ENCODE peak calls at places on chromosomes 11 and 22, in four cellular contexts. T is A549, S is body of pancreas, E is pancreas. P is an unnamed sample.

GRCh38 chr11:65496304-65497140 is 2.3 kb upstream of the MALAT1 start:
- DNase-seq in E (no peak), T (no peak), S (no peak), P (peak)

GRCh38 chr11:83007909-83008580 is 63.7 kb downstream of the RAB30 start:
- DNase-seq in S (peak), T (no peak), E (peak), P (peak)

GRCh38 chr11:61602775-61603569 is 22.1 kb upstream of the SYT7 start:
- DNase-seq in S (peak), T (no peak), E (peak), P (peak)

GRCh38 chr11:73296501-73297230 is 11.4 kb upstream of the ARHGEF17 start:
- DNase-seq in E (no peak), S (no peak), T (no peak), P (no peak)

GRCh38 chr11:116835042-116835772 is 2.2 kb downstream of the APOA1 start:
- DNase-seq in T (no peak), E (peak), S (no peak), P (peak)

GRCh38 chr22:47287516-47287915 is 525.1 kb downstream of the TBC1D22A start:
- DNase-seq in E (peak), T (no peak), S (peak), P (no peak)

GRCh38 chr11:44116433-44116832 is 21.0 kb downstream of the EXT2 start:
- DNase-seq in E (no peak), T (no peak), S (peak), P (no peak)

GRCh38 chr11:131864205-131864604 is 493.8 kb downstream of the NTM start:
- DNase-seq in E (no peak), T (no peak), S (no peak), P (no peak)

GRCh38 chr11:60064115-60064514 is 7.7 kb downstream of the MS4A3 start:
- DNase-seq in E (no peak), S (no peak), T (no peak), P (no peak)

GRCh38 chr11:10627306-10627705 is 58.8 kb upstream of the LYVE1 start:
- DNase-seq in S (no peak), T (no peak), E (no peak), P (no peak)

GRCh38 chr11:127675602-127676001 is 675.0 kb upstream of the KIRREL3 start:
- DNase-seq in S (peak), T (no peak), E (no peak), P (no peak)

GRCh38 chr11:64893194-64894069 is 15.0 kb upstream of the EHD1 start:
- DNase-seq in E (peak), T (peak), S (peak), P (no peak)

GRCh38 chr11:31643831-31644230 is 134.3 kb downstream of the ELP4 start:
- DNase-seq in E (no peak), S (no peak), T (peak), P (peak)

GRCh38 chr22:17402304-17402703 is 33.0 kb downstream of the CECR2 start:
- DNase-seq in T (no peak), S (no peak), E (no peak), P (no peak)

GRCh38 chr11:42066113-42066512 is 606.7 kb upstream of the LRRC4C start:
- DNase-seq in E (peak), S (peak), T (peak), P (no peak)

GRCh38 chr22:46196268-46196667 is 45.9 kb downstream of the PPARA start:
- DNase-seq in T (no peak), S (peak), E (no peak), P (no peak)

GRCh38 chr22:46203590-46203980 is 46.5 kb downstream of the CDPF1 start:
- DNase-seq in S (no peak), E (no peak), T (no peak), P (no peak)

GRCh38 chr22:46198274-46198673 is 47.9 kb downstream of the PPARA start:
- DNase-seq in S (peak), T (no peak), E (no peak), P (no peak)

GRCh38 chr22:46202897-46203589 is 47.0 kb downstream of the CDPF1 start:
- DNase-seq in T (no peak), S (no peak), E (no peak), P (no peak)

DNA sequence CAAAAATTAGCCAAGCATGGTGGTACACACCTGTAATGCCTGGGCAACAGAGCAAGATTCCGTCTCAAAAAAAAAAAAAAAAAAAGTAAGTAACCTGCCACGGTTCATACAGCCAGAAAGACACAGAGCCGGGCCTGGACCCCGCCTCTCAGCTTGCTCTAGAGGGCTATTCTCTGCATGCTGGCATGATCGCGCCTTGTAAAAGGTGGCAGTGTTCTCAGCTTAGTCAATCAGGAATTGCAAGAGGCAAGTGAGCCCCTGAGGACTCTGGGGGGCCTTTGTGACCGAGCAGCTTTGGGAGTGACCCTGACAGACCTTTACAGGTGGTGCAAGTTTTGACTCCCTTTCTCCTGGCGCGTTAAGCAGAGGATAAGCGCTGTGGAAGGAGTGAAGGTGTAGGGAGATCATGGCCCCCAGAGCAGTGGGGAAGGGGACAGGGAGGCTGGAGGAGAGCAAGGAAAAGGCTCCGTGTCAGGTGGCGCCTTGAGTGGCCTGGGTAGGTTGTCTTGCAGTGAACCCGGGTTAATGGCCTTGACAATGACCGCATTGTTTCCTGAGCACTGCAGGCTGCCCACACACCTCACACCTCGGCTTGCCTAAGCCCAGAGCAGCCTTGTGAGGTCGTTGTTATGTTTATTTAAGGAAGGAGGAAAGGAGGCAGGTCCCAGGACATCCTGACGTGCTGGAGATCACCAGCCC is 48.9 kb downstream of the CDPF1 start:
- DNase-seq in E (no peak), T (no peak), S (peak), P (no peak)
- TF ChIP-seq CTCF in E (no peak), T (no peak), S (no peak), P (no peak)

GRCh38 chr11:12496181-12497025 is 119.0 kb downstream of the PARVA start:
- DNase-seq in E (no peak), S (no peak), T (peak), P (no peak)
- TF ChIP-seq CTCF in E (no peak), S (no peak), T (no peak), P (peak)

GRCh38 chr22:39471421-39472141 is 14.8 kb downstream of the MGAT3 start:
- DNase-seq in E (no peak), S (no peak), T (no peak), P (peak)
- TF ChIP-seq CTCF in E (no peak), S (no peak), T (no peak), P (no peak)

GRCh38 chr22:49724893-49725489 is 102.7 kb downstream of the BRD1 start:
- DNase-seq in T (peak), E (peak), S (peak), P (peak)
- TF ChIP-seq CTCF in T (peak), E (peak), S (peak), P (peak)

DNA sequence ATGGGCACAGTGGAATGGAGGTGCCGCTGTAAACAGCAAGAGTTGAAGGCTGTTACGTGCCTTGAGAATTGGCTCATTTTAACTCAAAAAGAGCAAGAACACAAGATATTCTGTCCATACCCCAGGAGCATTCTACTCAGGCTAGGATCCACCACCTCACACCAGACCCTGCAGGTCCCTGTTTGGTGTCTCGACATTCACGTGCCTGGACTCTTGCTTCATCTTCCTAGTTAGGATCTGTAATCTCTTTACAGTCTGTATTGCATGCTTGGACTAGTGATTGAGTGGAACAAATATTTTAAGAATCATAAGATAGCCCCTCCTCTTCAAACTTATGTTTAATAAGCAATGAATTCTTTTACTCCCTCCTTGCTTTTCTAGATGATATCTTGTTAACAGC is 94.5 kb upstream of the GAL start:
- DNase-seq in T (no peak), S (no peak), E (no peak), P (no peak)
- TF ChIP-seq CTCF in T (no peak), S (no peak), E (no peak), P (no peak)

DNA sequence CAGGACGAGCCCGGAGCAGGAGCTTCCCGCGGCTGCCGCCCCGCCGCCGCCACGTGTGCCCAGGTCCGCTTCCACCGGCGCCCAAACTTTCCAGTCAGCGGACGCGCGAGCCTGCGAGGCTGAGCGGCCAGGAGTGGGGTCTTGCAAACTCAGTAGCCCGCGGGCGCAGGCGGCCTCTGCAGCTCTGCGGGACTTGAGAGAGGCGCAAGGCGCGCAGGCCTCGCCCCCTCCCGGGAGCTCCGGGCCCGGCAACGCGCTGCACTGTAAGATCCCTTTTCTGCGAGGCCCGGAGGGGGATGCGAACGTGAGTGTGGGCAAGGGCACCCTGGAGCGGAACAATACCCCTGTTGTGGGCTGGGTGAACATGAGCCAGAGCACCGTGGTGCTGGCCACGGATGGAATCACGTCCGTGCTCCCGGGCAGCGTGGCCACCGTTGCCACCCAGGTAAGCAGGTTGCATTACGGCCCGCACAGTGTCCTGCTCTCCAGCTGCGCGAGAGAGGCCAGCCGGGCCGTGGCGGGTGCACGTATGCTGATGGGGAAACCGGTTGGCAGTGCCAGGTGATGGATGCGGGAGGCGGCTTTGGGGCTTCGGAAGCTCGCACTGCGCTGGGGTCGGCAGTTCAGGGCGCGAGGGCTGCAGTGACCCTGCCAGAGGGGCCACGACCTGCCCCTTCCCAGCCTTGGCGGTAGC is 2.0 kb downstream of the SLC6A5 start:
- DNase-seq in T (no peak), E (no peak), S (no peak), P (no peak)
- TF ChIP-seq CTCF in T (no peak), E (no peak), S (no peak), P (no peak)

P was measured in choroid plexus epithelial cell.